ENCODE peak calls at places on chromosomes 3 and 15, in ten cellular contexts. K is right atrium auricular region; Y is aorta; E is heart left ventricle; M is colonic mucosa; Z is neuronal stem cell; G is Panc1; Q is CD4-positive, alpha-beta memory T cell; C is CD8-positive, alpha-beta memory T cell; T is uterus. W is an unnamed sample.

GRCh38 chr3:100516843-100517242 is 24.4 kb downstream of the TMEM45A start:
- DNase-seq in K (no peak), Y (no peak), E (no peak), M (no peak), Z (no peak), G (no peak), Q (no peak), C (no peak), T (no peak), W (no peak)

GRCh38 chr3:72628065-72628464 is 220.2 kb downstream of the SHQ1 start:
- DNase-seq in K (no peak), Y (no peak), E (no peak), M (no peak), Z (no peak), G (no peak), Q (no peak), C (no peak), T (no peak), W (no peak)

GRCh38 chr15:101615414-101615985 is 36.7 kb downstream of the TM2D3 start:
- DNase-seq in K (peak; percentile 71), Y (peak; percentile 65), E (no peak), M (no peak), Z (no peak), G (no peak), Q (no peak), C (no peak), T (no peak), W (peak; percentile 64)

GRCh38 chr3:188041193-188041592 is 112.8 kb upstream of the LPP start:
- DNase-seq in K (no peak), Y (no peak), E (no peak), M (no peak), Z (no peak), G (no peak), Q (no peak), C (no peak), T (no peak), W (no peak)

GRCh38 chr3:71759401-71759800 is 5.7 kb downstream of the GPR27 start:
- DNase-seq in K (no peak), Y (no peak), E (no peak), M (no peak), Z (no peak), G (no peak), Q (no peak), C (no peak), T (no peak), W (no peak)

GRCh38 chr15:50028323-50028722 is 90.7 kb downstream of the ATP8B4 start:
- DNase-seq in K (no peak), Y (no peak), E (no peak), M (no peak), Z (no peak), G (no peak), Q (no peak), C (no peak), T (no peak), W (no peak)

GRCh38 chr3:170228093-170228766 is 6.0 kb downstream of the PRKCI start:
- DNase-seq in K (no peak), Y (no peak), E (no peak), M (no peak), Z (no peak), G (no peak), Q (no peak), C (no peak), T (no peak), W (no peak)

GRCh38 chr3:17473761-17474160 is 268.7 kb downstream of the TBC1D5 start:
- DNase-seq in K (no peak), Y (no peak), E (no peak), M (no peak), Z (no peak), G (no peak), Q (no peak), C (no peak), T (no peak), W (no peak)

GRCh38 chr3:14846481-14846880 is 27.7 kb downstream of the FGD5 start:
- DNase-seq in K (no peak), Y (no peak), E (no peak), M (no peak), Z (no peak), G (no peak), Q (no peak), C (no peak), T (no peak), W (no peak)

GRCh38 chr3:14845826-14846225 is 27.1 kb downstream of the FGD5 start:
- DNase-seq in K (no peak), Y (no peak), E (no peak), M (no peak), Z (no peak), G (no peak), Q (no peak), C (no peak), T (no peak), W (no peak)

GRCh38 chr3:14843321-14843720 is 24.6 kb downstream of the FGD5 start:
- DNase-seq in K (no peak), Y (no peak), E (no peak), M (no peak), Z (no peak), G (no peak), Q (no peak), C (no peak), T (no peak), W (no peak)

GRCh38 chr3:14845180-14845579 is 26.4 kb downstream of the FGD5 start:
- DNase-seq in K (no peak), Y (no peak), E (no peak), M (no peak), Z (no peak), G (no peak), Q (no peak), C (no peak), T (no peak), W (no peak)

DNA sequence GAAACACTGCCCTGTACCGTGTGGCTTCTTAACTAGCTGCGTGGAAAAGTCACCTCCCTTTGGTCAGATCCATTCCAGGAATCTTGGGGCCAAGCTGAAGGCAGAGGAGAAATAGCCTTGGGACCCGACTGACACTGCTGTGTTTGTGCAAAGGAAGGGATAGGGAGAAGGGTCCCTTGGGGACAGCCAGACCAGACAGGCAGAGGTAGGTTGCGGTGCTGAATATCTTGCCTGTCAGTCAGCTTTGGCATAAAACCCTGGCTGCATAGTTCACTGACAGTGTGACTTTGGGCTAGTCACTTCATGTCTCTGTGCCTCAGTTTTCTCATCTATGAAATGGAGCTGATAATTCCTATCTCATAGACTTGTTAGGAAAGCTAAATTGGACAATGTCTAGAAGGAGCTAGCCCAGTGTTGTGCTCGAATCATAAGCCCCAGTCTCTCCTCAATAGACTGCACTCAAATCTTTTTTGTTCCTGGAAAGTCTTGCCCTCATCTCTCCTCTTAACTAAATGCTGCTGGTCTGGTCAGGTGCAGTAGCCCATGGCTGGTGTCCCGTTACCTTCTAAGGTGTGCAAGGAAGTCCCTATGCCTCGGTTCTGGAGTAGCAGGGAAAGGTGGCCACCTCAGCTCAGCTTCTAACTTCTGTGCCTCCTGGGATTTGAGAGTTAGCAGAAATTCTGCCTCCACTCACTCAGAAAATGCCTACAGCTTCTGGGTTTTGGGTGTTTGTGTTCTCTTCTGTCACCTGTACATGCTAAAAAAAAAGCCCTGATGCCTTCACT is 25.8 kb downstream of the FGD5 start:
- DNase-seq in K (no peak), Y (no peak), E (no peak), M (no peak), Z (no peak), G (no peak), Q (no peak), C (no peak), T (no peak), W (no peak)
- H3K4me1 ChIP-seq in K (peaks cover 65% of the 10 kb centered on the region), Y (no peaks in the 10 kb centered on the region), E (peaks cover 53% of the 10 kb centered on the region), M (no peaks in the 10 kb centered on the region), Z (peaks cover 8% of the 10 kb centered on the region), G (no peaks in the 10 kb centered on the region), Q (peaks cover 14% of the 10 kb centered on the region), C (no peaks in the 10 kb centered on the region), T (no peaks in the 10 kb centered on the region), W (peaks cover 7% of the 10 kb centered on the region)

GRCh38 chr15:90037961-90038633 is 37.0 kb downstream of the ZNF710 start:
- DNase-seq in K (no peak), Y (no peak), E (no peak), M (no peak), Z (no peak), G (no peak), Q (peak; percentile 45), C (no peak), T (no peak), W (peak; percentile 5)

GRCh38 chr15:90035835-90036220 is 34.7 kb downstream of the ZNF710 start:
- DNase-seq in K (no peak), Y (peak; percentile 69), E (peak; percentile 47), M (no peak), Z (no peak), G (no peak), Q (no peak), C (no peak), T (no peak), W (peak; percentile 57)

GRCh38 chr15:90037510-90037860 is 36.4 kb downstream of the ZNF710 start:
- DNase-seq in K (no peak), Y (no peak), E (no peak), M (no peak), Z (no peak), G (no peak), Q (no peak), C (no peak), T (no peak), W (no peak)

GRCh38 chr15:90036343-90036742 is 35.2 kb downstream of the ZNF710 start:
- DNase-seq in K (no peak), Y (no peak), E (no peak), M (no peak), Z (peak; percentile 56), G (no peak), Q (no peak), C (no peak), T (no peak), W (no peak)

GRCh38 chr15:90036806-90037509 is 35.8 kb downstream of the ZNF710 start:
- DNase-seq in K (no peak), Y (no peak), E (no peak), M (no peak), Z (no peak), G (no peak), Q (no peak), C (no peak), T (no peak), W (no peak)
- H3K27ac ChIP-seq in K (no peak overlapping the region), Y (no peak overlapping the region), E (no peak overlapping the region), M (peak overlapping the region; percentile 90), Z (peak overlapping the region; percentile 81), G (no peak overlapping the region), Q (no peak overlapping the region), C (no peak overlapping the region), T (no peak overlapping the region), W (no peak overlapping the region)

DNA sequence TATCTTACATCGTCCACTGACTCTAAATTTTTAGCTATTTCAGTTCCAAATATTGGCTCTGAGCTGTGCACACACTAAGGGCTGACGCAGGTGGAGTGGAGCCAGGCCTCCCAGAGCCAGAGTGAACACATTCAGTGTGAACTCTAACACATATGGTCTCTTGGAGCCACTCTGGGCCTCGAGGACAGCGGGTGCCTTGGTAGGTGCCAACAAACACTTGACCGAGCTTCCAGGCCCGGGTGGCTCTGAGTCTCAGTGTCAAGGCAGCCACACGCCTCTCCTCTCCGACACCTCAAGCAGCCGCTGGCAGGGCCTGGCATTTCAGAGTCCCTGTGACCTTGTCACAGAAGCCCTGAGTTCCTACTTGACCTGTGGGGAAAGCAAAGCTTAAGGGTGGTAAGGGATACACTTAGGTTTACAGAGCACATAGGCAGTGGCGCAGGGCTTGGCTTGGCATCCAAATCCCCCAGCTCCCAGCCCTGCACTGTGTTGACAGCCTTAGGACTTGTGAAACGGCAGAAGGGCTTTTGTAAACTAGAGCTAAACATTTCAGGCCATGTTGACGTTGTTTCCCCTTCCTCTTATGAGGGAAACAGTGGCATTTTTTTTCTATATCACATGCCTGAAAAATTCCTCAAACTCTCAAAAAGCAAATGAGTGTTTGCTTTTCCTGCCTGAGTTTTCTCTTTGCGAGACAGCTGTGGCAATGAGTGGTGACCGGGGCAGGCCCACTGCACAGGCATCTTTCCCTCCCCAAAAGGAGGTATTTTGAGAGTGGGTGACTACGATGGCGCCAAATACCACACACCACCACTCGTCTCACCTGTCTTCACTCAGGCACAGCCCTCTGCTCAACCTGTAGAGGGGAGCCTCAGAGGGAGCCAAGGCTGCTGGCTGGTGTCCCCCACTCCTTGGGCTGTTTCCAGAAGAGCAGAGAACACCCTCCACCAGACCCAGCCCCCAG is 60.8 kb downstream of the DAPK2 start:
- DNase-seq in K (peak; percentile 93), Y (peak; percentile 68), E (peak; percentile 83), M (no peak), Z (no peak), G (no peak), Q (no peak), C (no peak), T (peak; percentile 21), W (peak; percentile 95)
- H3K4me1 ChIP-seq in K (peaks cover 62% of the 10 kb centered on the region), Y (no peaks in the 10 kb centered on the region), E (peaks cover 37% of the 10 kb centered on the region), M (no peaks in the 10 kb centered on the region), Z (peaks cover 7% of the 10 kb centered on the region), G (no peaks in the 10 kb centered on the region), Q (no peaks in the 10 kb centered on the region), C (no peaks in the 10 kb centered on the region), T (no peaks in the 10 kb centered on the region), W (peaks cover 67% of the 10 kb centered on the region)

GRCh38 chr3:55364426-55364825 is 122.7 kb downstream of the WNT5A start:
- DNase-seq in K (no peak), Y (no peak), E (no peak), M (no peak), Z (no peak), G (no peak), Q (no peak), C (no peak), T (no peak), W (no peak)
- H3K27ac ChIP-seq in K (no peak overlapping the region), Y (no peak overlapping the region), E (no peak overlapping the region), M (no peak overlapping the region), Z (no peak overlapping the region), G (no peak overlapping the region), Q (no peak overlapping the region), C (no peak overlapping the region), T (no peak overlapping the region), W (no peak overlapping the region)